ENCODE peak calls at places on chromosomes 6 and 20, in six cellular contexts. One of them, this sample, is unnamed.

GRCh38 chr20:723756-724155 is 44.5 kb downstream of the SLC52A3 start:
- DNase-seq in neuronal stem cell: no peak
- DNase-seq in H1: no peak
- DNase-seq in IMR-90: no peak
- DNase-seq in H9: peak; percentile 58
- DNase-seq in mesendoderm: no peak
- DNase-seq in this sample: no peak

GRCh38 chr20:57665589-57665971 is 44.2 kb downstream of the PMEPA1 start:
- DNase-seq in neuronal stem cell: no peak
- DNase-seq in H9: no peak
- DNase-seq in H1: no peak
- DNase-seq in IMR-90: no peak
- DNase-seq in mesendoderm: no peak
- DNase-seq in this sample: no peak

GRCh38 chr20:61519488-61519887 is 267.4 kb downstream of the CDH4 start:
- DNase-seq in mesendoderm: no peak
- DNase-seq in H9: no peak
- DNase-seq in IMR-90: no peak
- DNase-seq in H1: no peak
- DNase-seq in neuronal stem cell: no peak
- DNase-seq in this sample: no peak

GRCh38 chr6:104322849-104323248 is 536.9 kb downstream of the HACE1 start:
- DNase-seq in mesendoderm: no peak
- DNase-seq in H1: no peak
- DNase-seq in IMR-90: no peak
- DNase-seq in neuronal stem cell: no peak
- DNase-seq in H9: no peak
- DNase-seq in this sample: no peak

GRCh38 chr20:15942130-15942529 is 631.1 kb downstream of the KIF16B start:
- DNase-seq in H9: no peak
- DNase-seq in mesendoderm: peak; percentile 31
- DNase-seq in IMR-90: no peak
- DNase-seq in neuronal stem cell: no peak
- DNase-seq in H1: no peak
- DNase-seq in this sample: no peak

GRCh38 chr20:36153204-36153603 is 1.3 kb upstream of the EPB41L1 start:
- DNase-seq in IMR-90: no peak
- DNase-seq in mesendoderm: no peak
- DNase-seq in H1: no peak
- DNase-seq in neuronal stem cell: no peak
- DNase-seq in H9: no peak
- DNase-seq in this sample: no peak

GRCh38 chr20:25314497-25315417 is 66.9 kb downstream of the PYGB start:
- DNase-seq in IMR-90: no peak
- DNase-seq in neuronal stem cell: no peak
- DNase-seq in H9: no peak
- DNase-seq in H1: no peak
- DNase-seq in mesendoderm: no peak
- DNase-seq in this sample: no peak

GRCh38 chr20:36154696-36155628 is at the start of gene EPB41L1:
- DNase-seq in H1: no peak
- DNase-seq in H9: peak; percentile 65
- DNase-seq in mesendoderm: peak; percentile 42
- DNase-seq in neuronal stem cell: no peak
- DNase-seq in IMR-90: no peak
- DNase-seq in this sample: peak; percentile 38

GRCh38 chr6:116370328-116370716 is 425 bp upstream of the DSE start:
- DNase-seq in mesendoderm: peak; percentile 90
- DNase-seq in neuronal stem cell: no peak
- DNase-seq in IMR-90: no peak
- DNase-seq in H1: no peak
- DNase-seq in H9: no peak
- DNase-seq in this sample: no peak

GRCh38 chr20:12728782-12729181 is 280.0 kb upstream of the SPTLC3 start:
- DNase-seq in neuronal stem cell: no peak
- DNase-seq in mesendoderm: no peak
- DNase-seq in IMR-90: no peak
- DNase-seq in H1: no peak
- DNase-seq in H9: no peak
- DNase-seq in this sample: no peak

GRCh38 chr6:43919774-43920173 is 149.8 kb downstream of the VEGFA start:
- DNase-seq in neuronal stem cell: no peak
- DNase-seq in mesendoderm: no peak
- DNase-seq in IMR-90: no peak
- DNase-seq in H9: no peak
- DNase-seq in H1: no peak
- DNase-seq in this sample: no peak

GRCh38 chr6:166556871-166557322 is 29.6 kb downstream of the RAMACL start:
- DNase-seq in IMR-90: peak; percentile 65
- DNase-seq in neuronal stem cell: no peak
- DNase-seq in H1: no peak
- DNase-seq in H9: no peak
- DNase-seq in mesendoderm: no peak
- DNase-seq in this sample: peak; percentile 37

GRCh38 chr6:14674458-14674857 is 556.9 kb downstream of the CD83 start:
- DNase-seq in H9: no peak
- DNase-seq in mesendoderm: no peak
- DNase-seq in neuronal stem cell: no peak
- DNase-seq in H1: no peak
- DNase-seq in IMR-90: no peak
- DNase-seq in this sample: no peak

GRCh38 chr6:154276810-154277577 is 79.6 kb downstream of the IPCEF1 start:
- DNase-seq in mesendoderm: peak; percentile 14
- DNase-seq in neuronal stem cell: no peak
- DNase-seq in H1: no peak
- DNase-seq in H9: no peak
- DNase-seq in IMR-90: peak; percentile 50
- DNase-seq in this sample: peak; percentile 39

DNA sequence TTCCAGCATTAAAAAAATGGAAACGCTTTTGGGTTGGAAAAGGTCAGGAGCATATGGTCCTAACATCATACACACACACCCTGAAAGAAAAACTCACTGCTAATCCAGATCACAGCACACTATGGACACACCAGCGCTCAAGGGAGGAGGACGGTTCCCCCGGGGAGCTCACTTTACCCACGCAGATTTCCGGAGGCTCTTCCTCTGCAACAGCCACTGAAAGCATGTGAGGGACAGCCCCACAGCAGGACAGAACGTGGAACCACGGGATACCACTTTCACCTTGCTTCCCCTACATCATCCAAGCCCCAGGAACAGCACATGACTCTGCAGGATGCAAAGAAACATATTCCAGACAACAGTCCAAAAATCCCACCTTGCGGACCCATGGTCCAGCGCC is 13.2 kb downstream of the SNHG17 start:
- DNase-seq in neuronal stem cell: no peak
- DNase-seq in H9: no peak
- DNase-seq in IMR-90: no peak
- DNase-seq in mesendoderm: no peak
- DNase-seq in H1: no peak
- DNase-seq in this sample: no peak
- H2BK15ac ChIP-seq in neuronal stem cell: no peak overlapping the region
- H2BK15ac ChIP-seq in H9: no peak overlapping the region
- H2BK15ac ChIP-seq in IMR-90: no peak overlapping the region
- H2BK15ac ChIP-seq in mesendoderm: no peak overlapping the region
- H2BK15ac ChIP-seq in H1: no peak overlapping the region
- H2BK15ac ChIP-seq in this sample: no peak overlapping the region

DNA sequence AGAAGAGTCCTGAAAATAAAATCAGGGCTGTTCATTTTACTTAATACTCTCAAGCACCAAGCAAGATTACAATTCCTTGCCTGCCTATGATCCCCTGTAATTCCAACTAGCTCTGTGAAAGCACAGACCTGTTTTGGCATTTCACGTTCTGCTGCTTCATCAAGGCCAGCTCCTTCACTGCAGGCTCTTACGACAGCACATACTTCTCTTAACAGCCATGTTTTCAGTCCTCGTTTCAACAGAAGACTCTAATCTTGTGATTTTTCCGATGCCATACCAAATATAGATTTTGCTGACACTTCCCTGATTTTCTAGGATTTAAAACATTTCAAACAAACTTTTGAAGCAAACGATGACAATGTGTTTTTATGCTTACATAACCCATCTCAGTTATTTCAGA is 616.4 kb upstream of the CITED2 start:
- DNase-seq in IMR-90: peak; percentile 52
- DNase-seq in H1: no peak
- DNase-seq in H9: no peak
- DNase-seq in neuronal stem cell: no peak
- DNase-seq in mesendoderm: peak; percentile 23
- DNase-seq in this sample: peak; percentile 57
- H3K9ac ChIP-seq in IMR-90: peak overlapping the region; percentile 55
- H3K9ac ChIP-seq in H1: no peak overlapping the region
- H3K9ac ChIP-seq in H9: no peak overlapping the region
- H3K9ac ChIP-seq in neuronal stem cell: no peak overlapping the region
- H3K9ac ChIP-seq in mesendoderm: no peak overlapping the region
- H3K9ac ChIP-seq in this sample: peak overlapping the region; percentile 63

GRCh38 chr20:47816487-47817451 is 31.5 kb upstream of the SULF2 start:
- DNase-seq in H9: no peak
- DNase-seq in H1: no peak
- DNase-seq in mesendoderm: no peak
- DNase-seq in IMR-90: no peak
- DNase-seq in neuronal stem cell: no peak
- DNase-seq in this sample: no peak
- H2BK15ac ChIP-seq in H9: no peak overlapping the region
- H2BK15ac ChIP-seq in H1: peak overlapping the region; percentile 25
- H2BK15ac ChIP-seq in mesendoderm: no peak overlapping the region
- H2BK15ac ChIP-seq in IMR-90: no peak overlapping the region
- H2BK15ac ChIP-seq in neuronal stem cell: no peak overlapping the region
- H2BK15ac ChIP-seq in this sample: no peak overlapping the region

GRCh38 chr6:65935412-65935811 is 228.4 kb upstream of the EYS start:
- DNase-seq in H1: no peak
- DNase-seq in IMR-90: no peak
- DNase-seq in H9: no peak
- DNase-seq in neuronal stem cell: no peak
- DNase-seq in mesendoderm: no peak
- DNase-seq in this sample: no peak
- H3K9ac ChIP-seq in H1: no peak overlapping the region
- H3K9ac ChIP-seq in IMR-90: no peak overlapping the region
- H3K9ac ChIP-seq in H9: no peak overlapping the region
- H3K9ac ChIP-seq in neuronal stem cell: no peak overlapping the region
- H3K9ac ChIP-seq in mesendoderm: no peak overlapping the region
- H3K9ac ChIP-seq in this sample: no peak overlapping the region

GRCh38 chr20:8398289-8399051 is 266.4 kb downstream of the PLCB1 start:
- DNase-seq in neuronal stem cell: no peak
- DNase-seq in IMR-90: no peak
- DNase-seq in H9: no peak
- DNase-seq in mesendoderm: peak; percentile 6
- DNase-seq in H1: no peak
- DNase-seq in this sample: no peak
- H2BK15ac ChIP-seq in neuronal stem cell: no peak overlapping the region
- H2BK15ac ChIP-seq in IMR-90: no peak overlapping the region
- H2BK15ac ChIP-seq in H9: no peak overlapping the region
- H2BK15ac ChIP-seq in mesendoderm: no peak overlapping the region
- H2BK15ac ChIP-seq in H1: no peak overlapping the region
- H2BK15ac ChIP-seq in this sample: no peak overlapping the region

DNA sequence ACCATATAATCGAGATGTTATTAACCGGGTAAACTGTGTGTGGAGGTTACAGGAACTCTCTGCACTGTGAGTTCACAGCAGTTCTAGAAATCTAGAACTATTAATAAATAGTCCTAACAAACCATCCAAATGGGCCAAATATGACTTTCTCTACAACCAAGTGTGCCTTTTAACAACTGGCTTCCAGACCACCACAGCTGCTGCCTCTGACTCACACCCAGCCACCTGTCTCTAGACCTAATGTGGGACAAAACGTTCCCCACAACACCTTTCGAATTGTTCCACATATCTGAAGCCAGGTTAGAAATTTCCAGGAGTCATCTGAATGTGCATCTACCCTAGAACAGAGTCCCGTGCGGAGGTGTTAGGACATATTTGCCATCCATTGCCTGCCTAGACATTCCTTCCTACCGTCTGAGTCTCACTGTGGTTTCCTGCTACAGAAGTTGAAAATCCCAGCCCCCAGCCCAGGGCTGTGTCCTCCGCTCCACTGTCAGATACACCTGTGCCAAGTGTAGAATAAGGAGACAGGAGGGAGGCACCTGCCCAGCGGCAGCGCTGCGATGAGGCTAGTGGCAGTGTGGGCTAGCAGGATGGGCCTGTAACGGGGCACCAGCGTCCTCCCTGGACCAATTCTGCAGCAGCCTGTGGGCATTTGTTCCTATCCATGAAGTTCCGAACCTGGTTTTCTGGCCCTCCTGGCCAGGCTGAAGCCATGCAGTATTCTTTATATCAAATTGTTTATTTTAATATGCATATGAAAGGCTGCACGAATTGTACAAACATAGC is 28.5 kb upstream of the MAP3K4 start:
- DNase-seq in H9: no peak
- DNase-seq in neuronal stem cell: no peak
- DNase-seq in mesendoderm: no peak
- DNase-seq in IMR-90: no peak
- DNase-seq in H1: no peak
- DNase-seq in this sample: no peak
- H3K9ac ChIP-seq in H9: no peak overlapping the region
- H3K9ac ChIP-seq in neuronal stem cell: peak overlapping the region; percentile 50
- H3K9ac ChIP-seq in mesendoderm: no peak overlapping the region
- H3K9ac ChIP-seq in IMR-90: no peak overlapping the region
- H3K9ac ChIP-seq in H1: no peak overlapping the region
- H3K9ac ChIP-seq in this sample: no peak overlapping the region

GRCh38 chr6:76776876-76777275 is 686.4 kb downstream of the HTR1B start:
- DNase-seq in neuronal stem cell: no peak
- DNase-seq in IMR-90: no peak
- DNase-seq in mesendoderm: no peak
- DNase-seq in H1: no peak
- DNase-seq in H9: no peak
- DNase-seq in this sample: no peak
- H2BK15ac ChIP-seq in neuronal stem cell: no peak overlapping the region
- H2BK15ac ChIP-seq in IMR-90: no peak overlapping the region
- H2BK15ac ChIP-seq in mesendoderm: no peak overlapping the region
- H2BK15ac ChIP-seq in H1: no peak overlapping the region
- H2BK15ac ChIP-seq in H9: no peak overlapping the region
- H2BK15ac ChIP-seq in this sample: no peak overlapping the region

This sample was measured in mesenchymal stem cell.